ENCODE peak calls at places on chromosomes 12 and 14, in four cellular contexts. D is HCT116, W is GM12878, I is K562. V is an unnamed sample.
A peak's percentile ranks its signal among the peaks of the same experiment; 100 is the strongest.

GRCh38 chr12:77940011-77940423 is 109.3 kb downstream of the NAV3 start:
- DNase-seq in W (no peak), I (no peak), D (peak; percentile 85), V (no peak)

GRCh38 chr12:117334098-117334497 is 27.3 kb downstream of the NOS1 start:
- DNase-seq in D (no peak), W (no peak), I (no peak), V (no peak)

GRCh38 chr12:11658796-11659195 is 9.3 kb downstream of the ETV6 start:
- DNase-seq in I (no peak), D (no peak), W (no peak), V (no peak)

GRCh38 chr12:45655753-45656152 is 73.8 kb upstream of the ARID2 start:
- DNase-seq in W (no peak), I (no peak), D (no peak), V (no peak)

GRCh38 chr12:46843811-46844210 is 18.0 kb upstream of the SLC38A4 start:
- DNase-seq in I (no peak), D (no peak), W (no peak), V (no peak)

GRCh38 chr12:41419151-41419893 is 231.2 kb downstream of the PDZRN4 start:
- DNase-seq in W (no peak), D (no peak), I (no peak), V (no peak)

GRCh38 chr12:31479516-31480210 is 111.3 kb downstream of the DENND5B start:
- DNase-seq in I (no peak), D (no peak), W (no peak), V (no peak)

GRCh38 chr14:99189201-99189801 is 82.7 kb downstream of the BCL11B start:
- DNase-seq in W (no peak), I (no peak), D (no peak), V (no peak)

GRCh38 chr12:54370218-54370730 is 6.0 kb upstream of the GPR84 start:
- DNase-seq in I (peak; percentile 87), D (no peak), W (no peak), V (peak; percentile 91)

GRCh38 chr14:102644523-102644922 is 52.1 kb downstream of the RCOR1 start:
- DNase-seq in D (no peak), I (no peak), W (no peak), V (no peak)

GRCh38 chr12:25855716-25856115 is 102.8 kb upstream of the RASSF8 start:
- DNase-seq in D (no peak), I (no peak), W (no peak), V (no peak)

GRCh38 chr14:76904740-76905569 is 78.7 kb downstream of the LRRC74A start:
- DNase-seq in D (peak; percentile 87), I (no peak), W (peak; percentile 84), V (no peak)

GRCh38 chr14:50816419-50817047 is 14.4 kb downstream of the NIN start:
- DNase-seq in W (no peak), D (no peak), I (no peak), V (no peak)

GRCh38 chr14:91009501-91010152 is 50.8 kb downstream of the RPS6KA5 start:
- DNase-seq in W (peak; percentile 85), I (no peak), D (no peak), V (no peak)

GRCh38 chr14:99560946-99561683 is 42.9 kb downstream of the CCDC85C start:
- DNase-seq in I (no peak), W (no peak), D (no peak), V (no peak)

GRCh38 chr14:104785708-104786080 is 9.9 kb downstream of the AKT1 start:
- DNase-seq in I (no peak), W (no peak), D (no peak), V (no peak)

GRCh38 chr14:56002316-56002715 is 115.9 kb upstream of the PELI2 start:
- DNase-seq in I (no peak), W (no peak), D (no peak), V (no peak)

GRCh38 chr12:65699251-65699650 is 125.0 kb upstream of the HMGA2 start:
- DNase-seq in W (no peak), D (no peak), I (no peak), V (no peak)

GRCh38 chr12:104323899-104324298 is 20.4 kb downstream of the EID3 start:
- DNase-seq in W (no peak), I (no peak), D (no peak), V (no peak)

GRCh38 chr14:52824479-52824878 is 33.1 kb upstream of the GNPNAT1 start:
- DNase-seq in I (no peak), D (no peak), W (no peak), V (no peak)

GRCh38 chr12:49776413-49776812 is 35.1 kb downstream of the TMBIM6 start:
- DNase-seq in W (no peak), I (peak; percentile 78), D (peak; percentile 72), V (peak; percentile 60)

GRCh38 chr14:61619494-61619893 is 75.8 kb upstream of the HIF1A start:
- DNase-seq in I (no peak), W (no peak), D (no peak), V (no peak)

GRCh38 chr14:61618448-61618847 is 76.9 kb upstream of the HIF1A start:
- DNase-seq in D (no peak), I (no peak), W (no peak), V (no peak)

GRCh38 chr14:61614693-61615092 is 80.6 kb upstream of the HIF1A start:
- DNase-seq in D (no peak), I (no peak), W (no peak), V (no peak)

GRCh38 chr14:61615743-61616523 is 79.4 kb upstream of the HIF1A start:
- DNase-seq in W (no peak), D (no peak), I (no peak), V (no peak)

GRCh38 chr14:61616524-61617185 is 78.7 kb upstream of the HIF1A start:
- DNase-seq in I (no peak), W (no peak), D (no peak), V (no peak)
- H3K4me1 ChIP-seq in I (no peaks in the 10 kb centered on the region), W (peaks cover 2% of the 10 kb centered on the region), D (peaks cover 2% of the 10 kb centered on the region), V (peaks cover 5% of the 10 kb centered on the region)

DNA sequence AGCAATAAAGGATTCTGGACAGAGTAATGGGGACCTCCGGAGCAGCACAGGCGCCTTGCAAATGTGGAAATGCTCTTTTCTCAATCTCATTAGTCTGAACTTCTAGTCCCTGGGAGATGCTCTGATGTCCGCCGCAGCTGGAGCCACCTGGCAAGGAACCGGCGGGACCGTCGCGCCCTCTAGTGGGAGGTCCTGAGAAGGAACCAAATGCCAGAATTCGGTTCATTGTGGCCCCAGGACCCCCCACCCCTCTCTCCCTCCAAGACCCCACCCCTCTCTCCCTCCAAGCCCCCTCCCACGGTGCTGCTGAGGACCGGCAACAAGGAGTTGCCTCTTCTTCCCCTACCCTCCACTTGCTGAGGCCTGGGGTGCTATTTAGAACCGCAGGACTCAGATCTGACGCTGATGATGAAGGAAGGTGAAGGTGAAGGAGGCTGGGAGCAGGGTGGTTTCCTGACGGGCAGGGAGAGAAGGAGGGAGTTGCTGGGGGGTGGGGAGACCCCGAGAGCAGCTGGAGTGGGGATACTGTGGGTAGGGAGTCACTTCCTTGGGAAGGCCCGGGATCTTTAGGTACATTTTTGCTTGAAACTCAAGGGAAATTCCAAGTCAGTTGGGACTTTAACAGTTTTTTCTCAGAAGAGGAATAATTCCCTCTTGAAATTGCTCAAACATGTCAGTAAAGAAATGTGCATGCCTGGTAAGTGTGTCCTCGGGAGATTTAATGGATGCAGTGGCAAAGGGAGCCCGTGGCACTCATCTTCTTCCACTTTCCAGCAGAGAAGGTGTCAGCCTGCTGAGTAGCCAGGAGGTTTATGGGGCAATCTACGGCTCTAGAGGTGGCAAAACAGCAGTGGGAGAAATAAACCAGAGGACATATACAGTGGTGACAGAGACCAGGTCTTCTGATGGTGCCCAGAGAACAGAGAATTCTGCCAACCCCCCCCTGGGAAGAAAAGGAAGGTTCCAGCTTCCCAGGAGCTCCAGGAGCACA is 42.6 kb downstream of the SMIM41 start:
- DNase-seq in D (no peak), I (peak; percentile 68), W (no peak), V (peak; percentile 59)
- TF ChIP-seq EGR1 in D (no peak), I (no peak), W (no peak), V (no peak)

GRCh38 chr14:61530296-61530695 is 165.0 kb upstream of the HIF1A start:
- DNase-seq in I (no peak), W (no peak), D (no peak), V (no peak)

GRCh38 chr14:61532818-61533217 is 162.5 kb upstream of the HIF1A start:
- DNase-seq in I (no peak), W (no peak), D (no peak), V (no peak)

GRCh38 chr14:61531741-61532505 is 163.4 kb upstream of the HIF1A start:
- DNase-seq in I (no peak), D (no peak), W (no peak), V (no peak)

GRCh38 chr14:61528591-61529021 is 166.7 kb upstream of the HIF1A start:
- DNase-seq in I (no peak), D (no peak), W (no peak), V (no peak)

GRCh38 chr14:61530896-61531295 is 164.4 kb upstream of the HIF1A start:
- DNase-seq in I (no peak), W (no peak), D (no peak), V (no peak)
- H3K4me1 ChIP-seq in I (peaks cover 12% of the 10 kb centered on the region), W (no peaks in the 10 kb centered on the region), D (peaks cover 69% of the 10 kb centered on the region), V (no peaks in the 10 kb centered on the region)

DNA sequence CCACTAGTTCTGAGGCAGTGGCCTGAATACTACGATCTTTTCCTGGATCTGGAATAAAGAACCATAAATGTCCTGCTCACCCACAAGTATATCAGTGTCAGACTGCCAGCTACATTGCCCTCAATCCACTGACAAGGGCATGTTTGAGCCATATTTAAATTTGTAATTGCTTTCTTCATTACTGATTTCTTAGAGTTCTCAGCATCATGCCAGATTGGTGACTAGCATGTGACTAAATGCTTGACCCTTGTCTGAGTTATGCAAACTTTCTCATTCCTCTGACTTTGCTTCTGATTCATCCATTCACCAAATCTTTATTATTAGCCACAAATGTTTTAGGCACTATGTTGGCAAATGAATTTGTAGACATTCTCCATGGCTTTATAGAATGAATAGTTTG is 143.6 kb upstream of the SLC16A7 start:
- DNase-seq in I (no peak), D (no peak), W (no peak), V (no peak)
- TF ChIP-seq EGR1 in I (no peak), D (no peak), W (no peak), V (no peak)

DNA sequence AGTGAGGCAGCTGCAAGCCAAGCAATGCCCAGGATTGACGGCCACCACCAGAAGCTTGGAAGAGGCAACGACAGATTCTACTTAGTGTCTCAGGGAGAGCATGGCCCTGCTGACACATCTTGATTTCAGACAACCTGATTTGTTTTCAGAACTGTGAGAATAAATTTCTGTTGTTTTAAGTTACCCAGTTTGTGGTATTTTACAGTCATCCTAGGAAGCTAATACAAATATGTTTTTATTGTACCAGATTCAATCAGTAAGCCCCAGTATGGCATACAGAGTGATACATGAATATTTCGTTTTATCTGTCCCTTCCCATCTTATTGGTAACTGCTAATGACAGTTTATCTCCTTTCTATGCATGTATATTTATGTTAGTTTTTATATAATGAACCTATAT is 62.3 kb downstream of the SAMD4A start:
- DNase-seq in I (no peak), D (no peak), W (no peak), V (no peak)
- H3K4me1 ChIP-seq in I (no peaks in the 10 kb centered on the region), D (no peaks in the 10 kb centered on the region), W (peaks cover 16% of the 10 kb centered on the region), V (peaks cover 11% of the 10 kb centered on the region)

GRCh38 chr12:55688716-55689655 is 18.7 kb downstream of the ITGA7 start:
- DNase-seq in D (no peak), I (no peak), W (no peak), V (no peak)

GRCh38 chr12:55685671-55686070 is 22.0 kb downstream of the ITGA7 start:
- DNase-seq in D (no peak), I (no peak), W (no peak), V (no peak)

GRCh38 chr12:55684761-55685370 is 22.8 kb downstream of the ITGA7 start:
- DNase-seq in D (no peak), W (no peak), I (no peak), V (no peak)

GRCh38 chr12:55686366-55687010 is 21.2 kb downstream of the ITGA7 start:
- DNase-seq in D (no peak), I (no peak), W (no peak), V (no peak)

GRCh38 chr12:55687746-55688145 is 20.0 kb downstream of the ITGA7 start:
- DNase-seq in I (no peak), W (no peak), D (no peak), V (no peak)
- TF ChIP-seq EGR1 in I (peak; percentile 34), W (no peak), D (no peak), V (no peak)